ENCODE peak calls at places on chromosomes 2 and 18, in ten cellular contexts. One of them, this sample, is unnamed.

GRCh38 chr2:212939777-212940531 is 211.5 kb downstream of the IKZF2 start:
- DNase-seq in endothelial cell: no peak
- DNase-seq in Calu3: peak
- DNase-seq in fibroblast of mammary gland: no peak
- DNase-seq in left ventricle myocardium inferior: no peak
- DNase-seq in ascending aorta: no peak
- DNase-seq in cardiac fibroblast: no peak
- DNase-seq in glutamatergic neuron: no peak
- DNase-seq in AG09309: no peak
- DNase-seq in nephron progenitor cell: no peak
- DNase-seq in this sample: peak

GRCh38 chr18:2979027-2979570 is 33.8 kb downstream of the LPIN2 start:
- DNase-seq in cardiac fibroblast: peak
- DNase-seq in AG09309: no peak
- DNase-seq in ascending aorta: no peak
- DNase-seq in glutamatergic neuron: no peak
- DNase-seq in fibroblast of mammary gland: peak
- DNase-seq in left ventricle myocardium inferior: no peak
- DNase-seq in Calu3: peak
- DNase-seq in nephron progenitor cell: no peak
- DNase-seq in endothelial cell: no peak
- DNase-seq in this sample: no peak

GRCh38 chr2:121530210-121530562 is 494 bp upstream of the RNU4ATAC start:
- DNase-seq in ascending aorta: peak
- DNase-seq in nephron progenitor cell: peak
- DNase-seq in Calu3: peak
- DNase-seq in glutamatergic neuron: peak
- DNase-seq in cardiac fibroblast: no peak
- DNase-seq in fibroblast of mammary gland: peak
- DNase-seq in AG09309: no peak
- DNase-seq in left ventricle myocardium inferior: peak
- DNase-seq in endothelial cell: peak
- DNase-seq in this sample: peak

GRCh38 chr18:50716902-50717301 is 102.9 kb downstream of the MRO start:
- DNase-seq in cardiac fibroblast: peak
- DNase-seq in left ventricle myocardium inferior: no peak
- DNase-seq in AG09309: no peak
- DNase-seq in ascending aorta: no peak
- DNase-seq in Calu3: no peak
- DNase-seq in fibroblast of mammary gland: peak
- DNase-seq in endothelial cell: no peak
- DNase-seq in glutamatergic neuron: no peak
- DNase-seq in nephron progenitor cell: no peak
- DNase-seq in this sample: no peak

GRCh38 chr2:142188562-142188961 is 57.7 kb upstream of the LRP1B start:
- DNase-seq in endothelial cell: no peak
- DNase-seq in glutamatergic neuron: no peak
- DNase-seq in nephron progenitor cell: no peak
- DNase-seq in left ventricle myocardium inferior: no peak
- DNase-seq in ascending aorta: no peak
- DNase-seq in AG09309: no peak
- DNase-seq in Calu3: no peak
- DNase-seq in fibroblast of mammary gland: no peak
- DNase-seq in cardiac fibroblast: peak
- DNase-seq in this sample: no peak

GRCh38 chr18:26405190-26405781 is 143.1 kb downstream of the KCTD1 start:
- DNase-seq in Calu3: peak
- DNase-seq in nephron progenitor cell: peak
- DNase-seq in cardiac fibroblast: peak
- DNase-seq in fibroblast of mammary gland: peak
- DNase-seq in glutamatergic neuron: no peak
- DNase-seq in AG09309: no peak
- DNase-seq in left ventricle myocardium inferior: peak
- DNase-seq in endothelial cell: no peak
- DNase-seq in ascending aorta: no peak
- DNase-seq in this sample: peak

GRCh38 chr18:59996370-59996966 is 96.7 kb downstream of the PMAIP1 start:
- DNase-seq in AG09309: peak
- DNase-seq in endothelial cell: peak
- DNase-seq in glutamatergic neuron: peak
- DNase-seq in ascending aorta: no peak
- DNase-seq in fibroblast of mammary gland: peak
- DNase-seq in Calu3: peak
- DNase-seq in nephron progenitor cell: peak
- DNase-seq in cardiac fibroblast: peak
- DNase-seq in left ventricle myocardium inferior: no peak
- DNase-seq in this sample: peak

GRCh38 chr2:133711226-133711625 is 143.0 kb upstream of the NCKAP5 start:
- DNase-seq in fibroblast of mammary gland: no peak
- DNase-seq in ascending aorta: no peak
- DNase-seq in nephron progenitor cell: peak
- DNase-seq in AG09309: no peak
- DNase-seq in endothelial cell: peak
- DNase-seq in left ventricle myocardium inferior: no peak
- DNase-seq in cardiac fibroblast: no peak
- DNase-seq in glutamatergic neuron: no peak
- DNase-seq in Calu3: no peak
- DNase-seq in this sample: no peak

GRCh38 chr2:10331702-10332401 is 29.1 kb downstream of the HPCAL1 start:
- DNase-seq in nephron progenitor cell: no peak
- DNase-seq in cardiac fibroblast: no peak
- DNase-seq in left ventricle myocardium inferior: no peak
- DNase-seq in ascending aorta: no peak
- DNase-seq in fibroblast of mammary gland: no peak
- DNase-seq in endothelial cell: no peak
- DNase-seq in Calu3: no peak
- DNase-seq in AG09309: no peak
- DNase-seq in glutamatergic neuron: no peak
- DNase-seq in this sample: no peak

GRCh38 chr2:240392084-240392947 is 43.1 kb upstream of the GPC1 start:
- DNase-seq in AG09309: no peak
- DNase-seq in Calu3: no peak
- DNase-seq in endothelial cell: no peak
- DNase-seq in cardiac fibroblast: no peak
- DNase-seq in nephron progenitor cell: peak
- DNase-seq in fibroblast of mammary gland: no peak
- DNase-seq in glutamatergic neuron: peak
- DNase-seq in ascending aorta: peak
- DNase-seq in left ventricle myocardium inferior: no peak
- DNase-seq in this sample: peak

GRCh38 chr18:62596145-62597005 is 73.5 kb downstream of the ZCCHC2 start:
- DNase-seq in left ventricle myocardium inferior: peak
- DNase-seq in cardiac fibroblast: peak
- DNase-seq in glutamatergic neuron: peak
- DNase-seq in ascending aorta: no peak
- DNase-seq in fibroblast of mammary gland: peak
- DNase-seq in nephron progenitor cell: peak
- DNase-seq in endothelial cell: peak
- DNase-seq in Calu3: peak
- DNase-seq in AG09309: no peak
- DNase-seq in this sample: no peak

GRCh38 chr2:74072542-74072941 is 75.2 kb downstream of the BOLA3 start:
- DNase-seq in Calu3: no peak
- DNase-seq in glutamatergic neuron: no peak
- DNase-seq in cardiac fibroblast: no peak
- DNase-seq in nephron progenitor cell: no peak
- DNase-seq in ascending aorta: no peak
- DNase-seq in left ventricle myocardium inferior: no peak
- DNase-seq in fibroblast of mammary gland: no peak
- DNase-seq in AG09309: no peak
- DNase-seq in endothelial cell: no peak
- DNase-seq in this sample: no peak

GRCh38 chr2:34806396-34806795 is 1207.3 kb upstream of the FAM98A start:
- DNase-seq in ascending aorta: no peak
- DNase-seq in left ventricle myocardium inferior: no peak
- DNase-seq in nephron progenitor cell: no peak
- DNase-seq in Calu3: no peak
- DNase-seq in AG09309: no peak
- DNase-seq in cardiac fibroblast: no peak
- DNase-seq in endothelial cell: no peak
- DNase-seq in glutamatergic neuron: no peak
- DNase-seq in fibroblast of mammary gland: no peak
- DNase-seq in this sample: no peak

GRCh38 chr2:132503621-132504200 is 87.1 kb downstream of the GPR39 start:
- DNase-seq in left ventricle myocardium inferior: no peak
- DNase-seq in nephron progenitor cell: no peak
- DNase-seq in AG09309: peak
- DNase-seq in endothelial cell: no peak
- DNase-seq in glutamatergic neuron: no peak
- DNase-seq in ascending aorta: no peak
- DNase-seq in Calu3: no peak
- DNase-seq in cardiac fibroblast: peak
- DNase-seq in fibroblast of mammary gland: peak
- DNase-seq in this sample: peak

GRCh38 chr2:216756435-216756834 is 61.1 kb upstream of the IGFBP5 start:
- DNase-seq in cardiac fibroblast: no peak
- DNase-seq in endothelial cell: no peak
- DNase-seq in nephron progenitor cell: peak
- DNase-seq in glutamatergic neuron: no peak
- DNase-seq in AG09309: no peak
- DNase-seq in left ventricle myocardium inferior: no peak
- DNase-seq in Calu3: no peak
- DNase-seq in fibroblast of mammary gland: no peak
- DNase-seq in ascending aorta: no peak
- DNase-seq in this sample: no peak

GRCh38 chr2:36352711-36353110 is 2.9 kb upstream of the CRIM1 start:
- DNase-seq in glutamatergic neuron: no peak
- DNase-seq in AG09309: no peak
- DNase-seq in Calu3: no peak
- DNase-seq in fibroblast of mammary gland: peak
- DNase-seq in nephron progenitor cell: no peak
- DNase-seq in ascending aorta: no peak
- DNase-seq in left ventricle myocardium inferior: no peak
- DNase-seq in endothelial cell: no peak
- DNase-seq in cardiac fibroblast: peak
- DNase-seq in this sample: peak

GRCh38 chr18:31661965-31662364 is 22.4 kb downstream of the B4GALT6 start:
- DNase-seq in fibroblast of mammary gland: peak
- DNase-seq in AG09309: no peak
- DNase-seq in Calu3: no peak
- DNase-seq in glutamatergic neuron: no peak
- DNase-seq in ascending aorta: no peak
- DNase-seq in cardiac fibroblast: peak
- DNase-seq in left ventricle myocardium inferior: no peak
- DNase-seq in nephron progenitor cell: no peak
- DNase-seq in endothelial cell: no peak
- DNase-seq in this sample: no peak

GRCh38 chr18:10271481-10271880 is 183.0 kb upstream of the APCDD1 start:
- DNase-seq in Calu3: no peak
- DNase-seq in glutamatergic neuron: no peak
- DNase-seq in cardiac fibroblast: peak
- DNase-seq in left ventricle myocardium inferior: no peak
- DNase-seq in ascending aorta: no peak
- DNase-seq in endothelial cell: no peak
- DNase-seq in AG09309: no peak
- DNase-seq in nephron progenitor cell: no peak
- DNase-seq in fibroblast of mammary gland: peak
- DNase-seq in this sample: no peak

GRCh38 chr2:139122711-139123158 is 342.5 kb upstream of the NXPH2 start:
- DNase-seq in AG09309: no peak
- DNase-seq in left ventricle myocardium inferior: no peak
- DNase-seq in glutamatergic neuron: no peak
- DNase-seq in ascending aorta: no peak
- DNase-seq in cardiac fibroblast: peak
- DNase-seq in nephron progenitor cell: no peak
- DNase-seq in Calu3: peak
- DNase-seq in fibroblast of mammary gland: peak
- DNase-seq in endothelial cell: no peak
- DNase-seq in this sample: peak

GRCh38 chr2:82062469-82062868 is 1757.9 kb upstream of the LRRTM1 start:
- DNase-seq in left ventricle myocardium inferior: no peak
- DNase-seq in glutamatergic neuron: no peak
- DNase-seq in cardiac fibroblast: no peak
- DNase-seq in AG09309: no peak
- DNase-seq in fibroblast of mammary gland: no peak
- DNase-seq in Calu3: no peak
- DNase-seq in nephron progenitor cell: no peak
- DNase-seq in ascending aorta: no peak
- DNase-seq in endothelial cell: no peak
- DNase-seq in this sample: no peak

GRCh38 chr2:113010088-113010487 is 4.8 kb downstream of the IL36A start:
- DNase-seq in glutamatergic neuron: no peak
- DNase-seq in left ventricle myocardium inferior: no peak
- DNase-seq in nephron progenitor cell: no peak
- DNase-seq in Calu3: no peak
- DNase-seq in ascending aorta: no peak
- DNase-seq in fibroblast of mammary gland: no peak
- DNase-seq in cardiac fibroblast: peak
- DNase-seq in AG09309: no peak
- DNase-seq in endothelial cell: no peak
- DNase-seq in this sample: no peak

GRCh38 chr2:200421270-200421669 is 88.6 kb downstream of the KCTD18 start:
- DNase-seq in endothelial cell: no peak
- DNase-seq in Calu3: no peak
- DNase-seq in AG09309: no peak
- DNase-seq in nephron progenitor cell: no peak
- DNase-seq in ascending aorta: no peak
- DNase-seq in left ventricle myocardium inferior: no peak
- DNase-seq in glutamatergic neuron: no peak
- DNase-seq in cardiac fibroblast: no peak
- DNase-seq in fibroblast of mammary gland: no peak
- DNase-seq in this sample: no peak
- TF ChIP-seq CTCF in endothelial cell: no peak
- TF ChIP-seq CTCF in Calu3: no peak
- TF ChIP-seq CTCF in AG09309: no peak
- TF ChIP-seq CTCF in nephron progenitor cell: no peak
- TF ChIP-seq CTCF in ascending aorta: no peak
- TF ChIP-seq CTCF in left ventricle myocardium inferior: no peak
- TF ChIP-seq CTCF in glutamatergic neuron: no peak
- TF ChIP-seq CTCF in cardiac fibroblast: no peak
- TF ChIP-seq CTCF in fibroblast of mammary gland: no peak
- TF ChIP-seq CTCF in this sample: no peak

GRCh38 chr2:217873371-217873770 is 129.4 kb downstream of the TNS1 start:
- DNase-seq in ascending aorta: no peak
- DNase-seq in AG09309: no peak
- DNase-seq in endothelial cell: no peak
- DNase-seq in fibroblast of mammary gland: no peak
- DNase-seq in nephron progenitor cell: no peak
- DNase-seq in left ventricle myocardium inferior: no peak
- DNase-seq in glutamatergic neuron: no peak
- DNase-seq in Calu3: no peak
- DNase-seq in cardiac fibroblast: no peak
- DNase-seq in this sample: no peak
- TF ChIP-seq CTCF in ascending aorta: no peak
- TF ChIP-seq CTCF in AG09309: no peak
- TF ChIP-seq CTCF in endothelial cell: no peak
- TF ChIP-seq CTCF in fibroblast of mammary gland: no peak
- TF ChIP-seq CTCF in nephron progenitor cell: no peak
- TF ChIP-seq CTCF in left ventricle myocardium inferior: no peak
- TF ChIP-seq CTCF in glutamatergic neuron: no peak
- TF ChIP-seq CTCF in Calu3: no peak
- TF ChIP-seq CTCF in cardiac fibroblast: no peak
- TF ChIP-seq CTCF in this sample: no peak

GRCh38 chr2:96267159-96267971 is 1.3 kb downstream of the CIAO1 start:
- DNase-seq in AG09309: no peak
- DNase-seq in fibroblast of mammary gland: peak
- DNase-seq in Calu3: peak
- DNase-seq in ascending aorta: no peak
- DNase-seq in cardiac fibroblast: peak
- DNase-seq in left ventricle myocardium inferior: no peak
- DNase-seq in nephron progenitor cell: peak
- DNase-seq in glutamatergic neuron: peak
- DNase-seq in endothelial cell: peak
- DNase-seq in this sample: no peak
- TF ChIP-seq CTCF in AG09309: peak
- TF ChIP-seq CTCF in fibroblast of mammary gland: peak
- TF ChIP-seq CTCF in Calu3: no peak
- TF ChIP-seq CTCF in ascending aorta: no peak
- TF ChIP-seq CTCF in cardiac fibroblast: peak
- TF ChIP-seq CTCF in left ventricle myocardium inferior: no peak
- TF ChIP-seq CTCF in nephron progenitor cell: peak
- TF ChIP-seq CTCF in glutamatergic neuron: peak
- TF ChIP-seq CTCF in endothelial cell: peak
- TF ChIP-seq CTCF in this sample: peak

GRCh38 chr2:53040536-53041229 is 726.9 kb upstream of the CHAC2 start:
- DNase-seq in left ventricle myocardium inferior: no peak
- DNase-seq in AG09309: no peak
- DNase-seq in nephron progenitor cell: no peak
- DNase-seq in ascending aorta: no peak
- DNase-seq in endothelial cell: no peak
- DNase-seq in glutamatergic neuron: no peak
- DNase-seq in fibroblast of mammary gland: no peak
- DNase-seq in cardiac fibroblast: no peak
- DNase-seq in Calu3: no peak
- DNase-seq in this sample: no peak
- TF ChIP-seq CTCF in left ventricle myocardium inferior: no peak
- TF ChIP-seq CTCF in AG09309: no peak
- TF ChIP-seq CTCF in nephron progenitor cell: no peak
- TF ChIP-seq CTCF in ascending aorta: no peak
- TF ChIP-seq CTCF in endothelial cell: peak
- TF ChIP-seq CTCF in glutamatergic neuron: peak
- TF ChIP-seq CTCF in fibroblast of mammary gland: peak
- TF ChIP-seq CTCF in cardiac fibroblast: peak
- TF ChIP-seq CTCF in Calu3: no peak
- TF ChIP-seq CTCF in this sample: peak

This sample was measured in PC-9.